ENCODE peak calls at places on chromosome 17, in six cellular contexts. K is mesendoderm, D is mesenchymal stem cell, P is neuronal stem cell, Q is H9, V is H1. X is an unnamed sample.

GRCh38 chr17:69147460-69147859 is 5.8 kb upstream of the ABCA6 start:
- DNase-seq in K (no peak), D (no peak), P (no peak), Q (no peak), V (no peak), X (no peak)

GRCh38 chr17:43784068-43784467 is 3.8 kb downstream of the CFAP97D1 start:
- DNase-seq in K (no peak), D (peak; percentile 25), P (no peak), Q (no peak), V (no peak), X (peak; percentile 52)

GRCh38 chr17:4003501-4004421 is 39.5 kb upstream of the ATP2A3 start:
- DNase-seq in K (peak; percentile 61), D (no peak), P (no peak), Q (peak; percentile 77), V (no peak), X (no peak)

GRCh38 chr17:74550602-74551001 is 4.7 kb upstream of the CD300C start:
- DNase-seq in K (no peak), D (no peak), P (no peak), Q (no peak), V (no peak), X (no peak)

GRCh38 chr17:77456951-77457548 is 316.3 kb downstream of the SEC14L1 start:
- DNase-seq in K (no peak), D (no peak), P (no peak), Q (no peak), V (no peak), X (no peak)

GRCh38 chr17:4944554-4945175 is 3.7 kb downstream of the PFN1 start:
- DNase-seq in K (no peak), D (no peak), P (no peak), Q (peak; percentile 44), V (no peak), X (no peak)

GRCh38 chr17:13541032-13541480 is 60.7 kb downstream of the HS3ST3A1 start:
- DNase-seq in K (no peak), D (peak; percentile 83), P (no peak), Q (no peak), V (no peak), X (peak; percentile 96)

GRCh38 chr17:57537524-57538410 is 207.3 kb downstream of the CCDC182 start:
- DNase-seq in K (no peak), D (no peak), P (peak; percentile 90), Q (no peak), V (no peak), X (no peak)

GRCh38 chr17:22692066-22692800 is 999.9 kb downstream of the KCNJ18 start:
- DNase-seq in K (no peak), D (no peak), P (no peak), Q (no peak), V (no peak), X (no peak)

GRCh38 chr17:34579979-34580684 is 750 bp downstream of the TMEM132E start:
- DNase-seq in K (peak; percentile 56), D (peak; percentile 6), P (no peak), Q (peak; percentile 65), V (no peak), X (no peak)

GRCh38 chr17:37382056-37382455 is 6.3 kb downstream of the C17orf78 start:
- DNase-seq in K (no peak), D (no peak), P (no peak), Q (no peak), V (no peak), X (no peak)

GRCh38 chr17:37698132-37698615 is 46.7 kb downstream of the HNF1B start:
- DNase-seq in K (no peak), D (peak; percentile 42), P (no peak), Q (no peak), V (no peak), X (peak; percentile 79)

GRCh38 chr17:7314719-7315569 is at the start of gene GPS2:
- DNase-seq in K (peak; percentile 92), D (peak; percentile 80), P (peak; percentile 78), Q (peak; percentile 95), V (no peak), X (peak; percentile 71)

GRCh38 chr17:35003778-35004177 is 23.5 kb downstream of the LIG3 start:
- DNase-seq in K (no peak), D (no peak), P (no peak), Q (no peak), V (no peak), X (no peak)

GRCh38 chr17:43755389-43755875 is 3.2 kb downstream of the SOST start:
- DNase-seq in K (peak; percentile 85), D (peak; percentile 33), P (peak; percentile 45), Q (peak; percentile 87), V (peak; percentile 57), X (peak; percentile 45)

GRCh38 chr17:65588194-65588808 is 26.9 kb upstream of the AXIN2 start:
- DNase-seq in K (peak; percentile 72), D (no peak), P (no peak), Q (no peak), V (no peak), X (no peak)

GRCh38 chr17:55336426-55336825 is 71.7 kb downstream of the HLF start:
- DNase-seq in K (no peak), D (no peak), P (no peak), Q (no peak), V (no peak), X (no peak)

GRCh38 chr17:44913676-44914075 is 1.6 kb downstream of the GFAP start:
- DNase-seq in K (no peak), D (no peak), P (no peak), Q (no peak), V (no peak), X (no peak)

GRCh38 chr17:31226373-31226772 is 70.7 kb downstream of the OMG start:
- DNase-seq in K (no peak), D (no peak), P (no peak), Q (no peak), V (no peak), X (no peak)

GRCh38 chr17:49002766-49003165 is 5.6 kb downstream of the IGF2BP1 start:
- DNase-seq in K (no peak), D (no peak), P (no peak), Q (no peak), V (no peak), X (no peak)

GRCh38 chr17:49000943-49001342 is 3.8 kb downstream of the IGF2BP1 start:
- DNase-seq in K (no peak), D (no peak), P (no peak), Q (no peak), V (no peak), X (peak; percentile 81)

GRCh38 chr17:49001671-49002070 is 4.5 kb downstream of the IGF2BP1 start:
- DNase-seq in K (no peak), D (no peak), P (no peak), Q (no peak), V (no peak), X (no peak)

GRCh38 chr17:49003557-49004511 is 6.6 kb downstream of the IGF2BP1 start:
- DNase-seq in K (peak; percentile 89), D (peak; percentile 84), P (no peak), Q (peak; percentile 65), V (no peak), X (peak; percentile 37)

DNA sequence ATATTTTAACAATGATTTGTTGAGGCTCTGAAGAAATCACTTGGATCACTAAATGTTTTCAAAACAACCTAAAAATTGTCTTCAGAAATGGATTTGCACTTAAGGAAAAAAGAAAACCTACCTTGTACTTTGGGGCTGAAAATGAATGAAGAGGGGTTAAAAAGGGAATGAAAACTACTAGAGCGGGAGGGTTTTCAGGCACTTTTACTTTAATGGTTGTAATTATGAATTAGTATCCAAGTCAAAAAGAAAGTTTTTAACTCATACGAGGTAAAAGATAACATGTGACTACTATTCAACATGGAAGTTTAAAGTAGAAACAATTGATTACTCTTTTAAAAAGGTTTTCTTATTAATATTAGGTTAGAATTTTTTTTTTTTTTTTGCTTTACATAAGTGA is 5.1 kb downstream of the IGF2BP1 start:
- DNase-seq in K (no peak), D (no peak), P (no peak), Q (no peak), V (no peak), X (no peak)
- H2BK15ac ChIP-seq in K (no peak overlapping the region), D (no peak overlapping the region), P (no peak overlapping the region), Q (no peak overlapping the region), V (no peak overlapping the region), X (no peak overlapping the region)

GRCh38 chr17:28520687-28521086 is 14.5 kb downstream of the FOXN1 start:
- DNase-seq in K (no peak), D (no peak), P (no peak), Q (no peak), V (no peak), X (no peak)

GRCh38 chr17:28518132-28518531 is 12.0 kb downstream of the FOXN1 start:
- DNase-seq in K (no peak), D (no peak), P (no peak), Q (no peak), V (no peak), X (no peak)

GRCh38 chr17:28519236-28519635 is 13.1 kb downstream of the FOXN1 start:
- DNase-seq in K (no peak), D (no peak), P (no peak), Q (no peak), V (no peak), X (no peak)

GRCh38 chr17:28521296-28522085 is 15.3 kb downstream of the FOXN1 start:
- DNase-seq in K (no peak), D (no peak), P (no peak), Q (peak; percentile 77), V (no peak), X (no peak)

DNA sequence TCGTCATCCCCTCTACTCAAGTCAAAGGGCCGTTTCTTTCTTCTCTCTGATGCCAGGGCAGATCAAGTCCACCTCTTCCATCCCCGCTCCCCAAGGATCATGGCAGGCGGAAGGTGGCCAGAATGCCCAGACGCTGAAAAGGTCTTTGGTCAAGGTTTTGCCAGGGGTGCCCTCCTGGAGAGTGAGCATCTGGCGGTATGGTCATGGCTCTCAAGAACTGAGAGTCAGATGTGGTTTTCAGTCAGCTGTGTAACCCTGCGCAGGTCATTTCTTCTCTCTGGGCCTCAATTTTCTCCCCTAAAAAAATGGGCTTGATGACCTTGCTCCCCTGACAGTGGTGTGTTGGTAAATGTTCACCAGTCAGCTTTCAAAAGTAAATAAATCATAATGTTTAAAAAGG is 12.4 kb downstream of the FOXN1 start:
- DNase-seq in K (no peak), D (no peak), P (no peak), Q (no peak), V (no peak), X (no peak)
- H2BK15ac ChIP-seq in K (no peak overlapping the region), D (no peak overlapping the region), P (no peak overlapping the region), Q (no peak overlapping the region), V (no peak overlapping the region), X (no peak overlapping the region)

DNA sequence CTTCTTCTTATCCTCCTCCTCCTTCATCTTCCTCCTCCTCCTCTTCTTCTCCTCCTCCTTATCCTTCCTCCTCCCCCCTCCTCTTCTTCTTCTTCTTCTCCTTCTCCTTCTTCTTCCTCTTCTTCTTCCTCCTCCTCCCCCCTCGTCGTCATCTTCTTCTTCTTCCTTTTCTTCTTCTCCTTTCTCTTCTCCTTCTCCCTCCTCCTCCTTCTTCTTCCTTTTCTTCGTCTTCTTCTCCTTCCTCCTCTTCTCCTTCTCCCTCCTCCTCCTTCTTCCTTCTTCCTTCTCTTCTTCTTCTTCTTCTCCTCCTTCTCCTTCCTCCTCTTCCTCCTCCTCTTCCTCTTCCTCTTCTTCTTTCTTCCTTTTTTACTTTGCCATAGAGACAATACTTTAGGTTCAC is 5.1 kb upstream of the KRT23 start:
- DNase-seq in K (no peak), D (no peak), P (no peak), Q (no peak), V (no peak), X (no peak)
- H2BK15ac ChIP-seq in K (no peak overlapping the region), D (no peak overlapping the region), P (no peak overlapping the region), Q (no peak overlapping the region), V (no peak overlapping the region), X (no peak overlapping the region)

GRCh38 chr17:64448665-64449512 is at the start of gene MILR1:
- DNase-seq in K (no peak), D (peak; percentile 86), P (no peak), Q (no peak), V (no peak), X (peak; percentile 65)

GRCh38 chr17:64447526-64447925 is 1.4 kb upstream of the MILR1 start:
- DNase-seq in K (no peak), D (no peak), P (no peak), Q (no peak), V (no peak), X (no peak)

GRCh38 chr17:64449545-64449944 is 630 bp downstream of the MILR1 start:
- DNase-seq in K (no peak), D (peak; percentile 13), P (no peak), Q (no peak), V (no peak), X (no peak)
- H2BK15ac ChIP-seq in K (no peak overlapping the region), D (peak overlapping the region; percentile 89), P (no peak overlapping the region), Q (no peak overlapping the region), V (no peak overlapping the region), X (no peak overlapping the region)

X was measured in IMR-90.